ENCODE peak calls at places on chromosomes 5 and 9, in seven cellular contexts. V is H1, P is HepG2, B is SK-N-SH, K is HCT116, A is GM12878, H is K562. F is an unnamed sample.

GRCh38 chr5:81162501-81162900 is 70.6 kb upstream of the CKMT2 start:
- DNase-seq in P (no peak), V (no peak), H (no peak), B (no peak), A (no peak), K (no peak), F (peak; percentile 35)

GRCh38 chr5:150734579-150735384 is 24.0 kb downstream of the DCTN4 start:
- DNase-seq in H (no peak), K (no peak), A (peak; percentile 53), B (no peak), V (peak; percentile 63), P (no peak), F (no peak)

GRCh38 chr9:126384926-126385325 is 58.3 kb downstream of the MVB12B start:
- DNase-seq in A (no peak), H (no peak), K (no peak), B (no peak), P (no peak), V (peak; percentile 4), F (no peak)

GRCh38 chr9:125412166-125412565 is 150.5 kb downstream of the GAPVD1 start:
- DNase-seq in K (no peak), H (no peak), A (no peak), P (no peak), V (no peak), B (no peak), F (no peak)

GRCh38 chr9:78714591-78714990 is 417.7 kb downstream of the PSAT1 start:
- DNase-seq in A (no peak), V (no peak), H (no peak), P (no peak), K (no peak), B (no peak), F (no peak)

GRCh38 chr9:105413486-105414068 is 34.3 kb upstream of the FSD1L start:
- DNase-seq in H (no peak), V (no peak), P (peak; percentile 47), B (peak; percentile 31), K (peak; percentile 33), A (no peak), F (peak; percentile 44)

GRCh38 chr9:76688471-76689238 is 75.6 kb upstream of the PCA3 start:
- DNase-seq in B (no peak), V (no peak), A (no peak), K (no peak), P (peak; percentile 67), H (no peak), F (no peak)

GRCh38 chr9:128920381-128921058 is at the start of gene PHYHD1:
- DNase-seq in B (no peak), P (no peak), A (no peak), H (no peak), V (no peak), K (no peak), F (no peak)

GRCh38 chr5:151123897-151124751 is 33.5 kb downstream of the ANXA6 start:
- DNase-seq in K (no peak), H (no peak), P (no peak), B (no peak), A (peak; percentile 88), V (no peak), F (peak; percentile 61)

GRCh38 chr9:135320943-135321342 is 158.6 kb upstream of the PPP1R26 start:
- DNase-seq in H (no peak), V (no peak), K (no peak), B (no peak), P (no peak), A (no peak), F (no peak)

GRCh38 chr9:111991179-111991578 is 94.6 kb downstream of the UGCG start:
- DNase-seq in V (no peak), A (no peak), K (no peak), B (no peak), P (no peak), H (no peak), F (no peak)

GRCh38 chr9:111984075-111984802 is 87.6 kb downstream of the UGCG start:
- DNase-seq in A (no peak), K (no peak), B (no peak), V (no peak), H (no peak), P (no peak), F (no peak)

GRCh38 chr9:111985315-111985714 is 88.7 kb downstream of the UGCG start:
- DNase-seq in A (peak; percentile 85), K (no peak), V (no peak), P (no peak), H (no peak), B (no peak), F (no peak)

GRCh38 chr9:111983484-111983908 is 86.9 kb downstream of the UGCG start:
- DNase-seq in H (no peak), V (no peak), B (no peak), P (no peak), K (no peak), A (peak; percentile 94), F (no peak)

DNA sequence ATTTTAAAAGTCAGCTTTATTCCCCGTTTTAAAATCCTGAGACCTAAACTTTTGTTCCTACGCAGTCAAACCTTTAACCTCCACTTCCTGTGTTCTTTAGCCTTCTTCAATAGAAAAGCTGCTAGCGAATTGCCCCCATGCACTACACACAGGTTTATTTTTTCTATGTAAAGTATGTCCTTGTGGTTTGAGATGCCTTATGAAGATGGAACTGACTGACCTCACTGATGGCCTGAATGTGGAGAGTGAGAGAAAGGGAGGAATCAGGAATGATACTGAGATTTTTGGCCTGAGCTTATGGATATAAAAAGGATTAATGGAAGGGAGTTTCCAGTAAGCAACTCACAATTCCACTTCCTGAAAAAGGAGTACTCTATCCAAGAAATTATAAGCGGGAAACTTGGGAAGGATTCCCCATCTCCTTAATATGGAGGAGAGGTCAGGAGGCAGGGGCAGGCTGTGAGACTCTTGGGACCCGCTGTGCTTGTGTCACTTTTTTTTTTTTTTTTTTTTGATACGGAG is 89.5 kb downstream of the UGCG start:
- DNase-seq in B (no peak), P (no peak), V (no peak), K (no peak), H (no peak), A (no peak), F (no peak)
- TF ChIP-seq JUND in B (no peak), P (no peak), V (no peak), K (no peak), H (no peak), A (no peak), F (no peak)

DNA sequence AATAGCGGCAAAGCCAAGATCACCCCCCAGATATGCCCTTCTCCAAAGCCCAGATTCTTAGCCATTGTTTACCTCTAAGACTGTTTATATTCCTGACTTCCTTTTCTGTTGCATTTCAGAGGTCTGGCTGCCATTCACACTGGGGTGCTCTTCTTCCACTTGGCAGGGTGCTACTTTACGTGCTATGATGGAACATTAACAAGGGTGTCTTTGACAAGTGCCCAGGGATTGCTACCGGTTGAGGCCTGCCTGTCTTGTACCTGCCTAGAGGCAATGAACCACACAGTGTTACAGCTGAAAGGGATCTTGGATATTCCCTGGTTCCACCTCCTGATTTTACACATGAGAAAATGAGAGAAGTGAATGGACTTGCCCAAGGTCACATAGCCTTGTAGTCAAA is 352.1 kb upstream of the KIF2A start:
- DNase-seq in B (no peak), A (no peak), K (no peak), P (no peak), V (no peak), H (no peak), F (no peak)
- TF ChIP-seq JUND in B (no peak), A (no peak), K (no peak), P (no peak), V (no peak), H (no peak), F (no peak)

GRCh38 chr9:91714874-91715615 is 235.0 kb downstream of the ROR2 start:
- DNase-seq in P (no peak), K (no peak), H (no peak), V (no peak), B (no peak), A (no peak), F (no peak)

GRCh38 chr9:91710148-91710547 is 239.9 kb downstream of the ROR2 start:
- DNase-seq in P (no peak), V (no peak), A (no peak), K (no peak), H (no peak), B (no peak), F (no peak)

GRCh38 chr9:91714020-91714721 is 235.9 kb downstream of the ROR2 start:
- DNase-seq in P (no peak), K (peak; percentile 34), H (peak; percentile 73), V (peak; percentile 82), A (no peak), B (peak; percentile 75), F (peak; percentile 28)

GRCh38 chr9:91712811-91713210 is 237.2 kb downstream of the ROR2 start:
- DNase-seq in P (no peak), K (no peak), B (peak; percentile 52), H (no peak), A (no peak), V (no peak), F (no peak)

DNA sequence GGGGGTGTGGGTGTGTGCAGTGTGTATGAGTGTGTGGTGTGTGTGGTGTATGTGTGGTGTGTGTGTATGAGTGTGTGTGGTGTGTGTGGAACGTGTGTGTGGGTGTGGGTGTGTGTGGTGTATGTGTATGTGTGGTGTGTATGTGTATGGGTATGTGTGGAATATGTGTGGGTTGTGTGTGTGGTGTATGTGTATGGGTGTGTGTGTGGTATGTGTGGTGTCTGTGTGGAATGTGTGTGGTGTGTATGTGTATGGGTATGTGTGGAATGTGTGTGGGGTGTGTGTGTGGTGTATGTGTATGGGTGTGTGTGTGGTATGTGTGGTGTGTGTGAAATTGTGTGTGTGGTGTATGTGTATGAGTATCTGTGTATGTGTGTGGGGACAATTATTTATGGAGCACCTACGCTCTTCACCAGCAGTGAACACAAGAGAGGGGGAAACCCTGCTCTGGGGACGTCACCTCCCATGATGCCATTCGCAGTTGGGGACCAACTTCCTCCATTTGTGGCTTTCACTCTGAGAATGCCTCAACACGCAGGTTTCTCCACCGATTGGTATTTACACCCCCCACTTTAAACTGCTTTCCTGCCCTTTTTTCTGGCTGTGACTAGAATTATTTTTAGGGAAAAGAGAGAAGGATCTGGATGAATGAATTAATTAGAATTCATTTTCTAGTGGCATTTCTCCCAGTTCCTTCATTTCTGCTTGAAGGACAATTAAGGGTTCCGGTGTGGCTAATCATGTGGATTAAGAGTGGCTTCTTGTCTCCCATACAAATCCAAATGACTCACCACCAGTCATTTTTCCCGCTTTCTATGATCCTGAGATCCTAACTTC is 238.1 kb downstream of the ROR2 start:
- DNase-seq in K (no peak), A (peak; percentile 86), P (no peak), V (no peak), H (no peak), B (no peak), F (no peak)
- TF ChIP-seq JUND in K (no peak), A (peak; percentile 64), P (no peak), V (no peak), H (no peak), B (no peak), F (no peak)

GRCh38 chr9:20040991-20041606 is 252.3 kb upstream of the SLC24A2 start:
- DNase-seq in V (no peak), P (no peak), K (no peak), B (peak; percentile 30), H (no peak), A (no peak), F (no peak)

GRCh38 chr9:20043035-20043434 is 254.2 kb upstream of the SLC24A2 start:
- DNase-seq in H (no peak), P (no peak), A (no peak), K (no peak), V (no peak), B (no peak), F (no peak)

GRCh38 chr9:20043461-20043860 is 254.6 kb upstream of the SLC24A2 start:
- DNase-seq in H (no peak), K (no peak), B (no peak), P (no peak), A (no peak), V (no peak), F (no peak)

GRCh38 chr9:20042312-20042711 is 253.5 kb upstream of the SLC24A2 start:
- DNase-seq in B (no peak), A (no peak), H (no peak), K (no peak), P (no peak), V (no peak), F (no peak)

GRCh38 chr9:20041717-20042116 is 252.9 kb upstream of the SLC24A2 start:
- DNase-seq in H (no peak), P (no peak), B (peak; percentile 36), K (no peak), V (no peak), A (no peak), F (no peak)
- TF ChIP-seq JUND in H (no peak), P (no peak), B (no peak), K (no peak), V (no peak), A (no peak), F (no peak)